ENCODE peak calls at places on chromosomes 4 and X, in four cellular contexts. S, Y, O and C are unnamed samples.

GRCh38 chr4:73844352-73844751 is 7.9 kb downstream of the CXCL6 start:
- DNase-seq in S (no peak), Y (no peak), O (peak; percentile 69), C (no peak)

GRCh38 chr4:24922988-24923387 is 10.1 kb upstream of the CCDC149 start:
- DNase-seq in S (no peak), Y (no peak), O (no peak), C (no peak)

GRCh38 chr4:184636897-184637296 is 12.3 kb downstream of the CASP3 start:
- DNase-seq in S (no peak), Y (no peak), O (no peak), C (no peak)

GRCh38 chr4:65538571-65538970 is 131.7 kb downstream of the EPHA5 start:
- DNase-seq in S (no peak), Y (no peak), O (no peak), C (no peak)

GRCh38 chr4:85243857-85244256 is 231.1 kb upstream of the ARHGAP24 start:
- DNase-seq in S (no peak), Y (no peak), O (no peak), C (no peak)

GRCh38 chr4:139243448-139244365 is 36.3 kb downstream of the MGARP start:
- DNase-seq in S (no peak), Y (peak; percentile 72), O (peak; percentile 99), C (no peak)

GRCh38 chr4:149784018-149784417 is 31.6 kb downstream of the IQCM start:
- DNase-seq in S (no peak), Y (no peak), O (no peak), C (no peak)

GRCh38 chr4:82865592-82865991 is 25.4 kb downstream of the SEC31A start:
- DNase-seq in S (no peak), Y (peak; percentile 30), O (peak; percentile 93), C (peak; percentile 61)

GRCh38 chr4:19539192-19539591 is 712.5 kb upstream of the SLIT2 start:
- DNase-seq in S (no peak), Y (no peak), O (no peak), C (no peak)

GRCh38 chr4:32569844-32570243 is 1849.7 kb downstream of the PCDH7 start:
- DNase-seq in S (no peak), Y (no peak), O (no peak), C (no peak)

GRCh38 chr4:79528241-79528706 is 120.2 kb upstream of the GK2 start:
- DNase-seq in S (no peak), Y (no peak), O (no peak), C (peak; percentile 67)

GRCh38 chrX:19660604-19661003 is 145.3 kb upstream of the MAP3K15 start:
- DNase-seq in S (no peak), Y (no peak), O (no peak), C (no peak)

GRCh38 chr4:110371016-110371795 is 104.7 kb upstream of the ENPEP start:
- DNase-seq in S (no peak), Y (no peak), O (no peak), C (no peak)

GRCh38 chrX:137848291-137848905 is 282.5 kb downstream of the ZIC3 start:
- DNase-seq in S (no peak), Y (no peak), O (no peak), C (no peak)

GRCh38 chr4:138867404-138867803 is 148.2 kb upstream of the NOCT start:
- DNase-seq in S (no peak), Y (no peak), O (no peak), C (no peak)

GRCh38 chrX:29890004-29890403 is 325.4 kb upstream of the MAGEB2 start:
- DNase-seq in S (no peak), Y (no peak), O (peak; percentile 6), C (no peak)

GRCh38 chrX:107654778-107655761 is 26.8 kb downstream of the PRPS1 start:
- DNase-seq in S (no peak), Y (peak; percentile 32), O (peak; percentile 94), C (no peak)

GRCh38 chrX:115266300-115266699 is 23.2 kb upstream of the LUZP4 start:
- DNase-seq in S (no peak), Y (no peak), O (no peak), C (no peak)

GRCh38 chrX:9816094-9816700 is 30.0 kb downstream of the SHROOM2 start:
- DNase-seq in S (no peak), Y (no peak), O (no peak), C (no peak)

GRCh38 chr4:42277291-42277690 is 120.0 kb upstream of the SHISA3 start:
- DNase-seq in S (no peak), Y (no peak), O (peak; percentile 8), C (no peak)

GRCh38 chr4:103091601-103092223 is 7.9 kb downstream of the BDH2 start:
- DNase-seq in S (no peak), Y (peak; percentile 60), O (peak; percentile 84), C (peak; percentile 67)

GRCh38 chr4:56655627-56656345 is 25.3 kb downstream of the HOPX start:
- DNase-seq in S (no peak), Y (no peak), O (no peak), C (no peak)

DNA sequence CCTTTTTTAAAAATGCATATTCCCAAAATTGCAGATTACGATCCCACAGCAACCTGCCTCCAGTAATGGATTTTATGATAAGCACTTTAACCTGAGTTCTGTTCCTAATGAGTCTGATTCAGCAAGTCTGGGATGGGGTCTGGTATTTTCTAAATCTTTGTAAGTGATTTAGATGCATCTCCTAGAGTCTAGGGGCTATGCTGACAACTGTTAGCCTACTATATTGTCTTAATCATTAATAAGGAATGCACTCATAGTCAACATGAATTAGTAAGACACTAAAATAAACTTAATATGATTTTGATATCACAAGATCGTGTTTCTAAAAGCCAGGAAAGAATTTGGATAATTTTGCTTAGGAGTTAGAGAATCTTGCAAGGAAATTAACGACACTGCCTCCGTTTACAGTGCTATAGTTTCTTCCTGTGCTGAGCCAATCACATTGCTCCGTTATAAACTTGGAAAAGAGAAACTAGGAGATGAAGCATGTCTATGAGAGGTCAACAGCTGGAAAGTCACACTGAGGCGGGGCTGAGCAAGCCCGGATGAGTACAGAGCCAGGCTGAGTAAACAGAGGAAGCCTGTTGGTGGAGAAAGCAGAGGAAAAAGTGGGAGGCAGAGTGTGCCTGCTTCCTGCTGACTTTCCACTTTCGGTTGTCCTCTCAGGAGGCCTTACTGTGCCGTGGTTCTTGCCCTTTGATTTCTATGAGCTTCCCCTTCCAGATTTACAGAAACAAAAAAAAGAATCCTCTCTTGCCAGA is 5.4 kb downstream of the SCARB2 start:
- DNase-seq in S (no peak), Y (peak; percentile 87), O (peak; percentile 94), C (no peak)
- H3K4me3 ChIP-seq in S (peak overlapping the region; percentile 23), Y (no peak overlapping the region), O (peak overlapping the region; percentile 52), C (no peak overlapping the region)

GRCh38 chr4:176340871-176341685 is 21.3 kb downstream of the SPCS3 start:
- DNase-seq in S (no peak), Y (peak; percentile 21), O (peak; percentile 80), C (peak; percentile 51)
- H3K4me3 ChIP-seq in S (no peak overlapping the region), Y (no peak overlapping the region), O (peak overlapping the region; percentile 5), C (no peak overlapping the region)

GRCh38 chrX:154098551-154098950 is 1.0 kb upstream of the MECP2 start:
- DNase-seq in S (no peak), Y (no peak), O (no peak), C (no peak)
- H3K4me3 ChIP-seq in S (no peak overlapping the region), Y (no peak overlapping the region), O (no peak overlapping the region), C (no peak overlapping the region)

GRCh38 chr4:112189754-112190153 is 41.8 kb upstream of the AP1AR start:
- DNase-seq in S (no peak), Y (no peak), O (peak; percentile 62), C (no peak)
- H3K4me3 ChIP-seq in S (no peak overlapping the region), Y (no peak overlapping the region), O (no peak overlapping the region), C (no peak overlapping the region)

DNA sequence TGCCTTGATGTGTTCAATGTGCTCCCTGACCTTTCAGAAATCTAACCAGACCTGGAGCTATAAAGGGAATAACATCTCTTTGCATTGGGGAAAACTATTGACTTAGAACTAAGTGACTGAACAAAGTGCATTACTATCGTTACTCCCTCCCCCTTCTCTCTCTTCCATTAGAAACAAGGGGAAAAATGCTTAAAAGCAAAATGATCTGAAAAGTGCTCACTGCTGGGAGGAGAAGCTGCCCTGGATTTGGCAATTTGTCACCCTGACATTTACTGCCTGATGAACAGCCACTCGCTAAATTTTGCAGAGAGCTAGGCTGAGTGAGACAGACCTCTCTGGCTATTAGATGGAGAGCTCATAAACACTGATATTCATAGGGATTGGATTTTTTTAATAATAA is 48.6 kb upstream of the PARM1 start:
- DNase-seq in S (no peak), Y (no peak), O (no peak), C (no peak)
- H3K4me3 ChIP-seq in S (no peak overlapping the region), Y (no peak overlapping the region), O (no peak overlapping the region), C (no peak overlapping the region)

DNA sequence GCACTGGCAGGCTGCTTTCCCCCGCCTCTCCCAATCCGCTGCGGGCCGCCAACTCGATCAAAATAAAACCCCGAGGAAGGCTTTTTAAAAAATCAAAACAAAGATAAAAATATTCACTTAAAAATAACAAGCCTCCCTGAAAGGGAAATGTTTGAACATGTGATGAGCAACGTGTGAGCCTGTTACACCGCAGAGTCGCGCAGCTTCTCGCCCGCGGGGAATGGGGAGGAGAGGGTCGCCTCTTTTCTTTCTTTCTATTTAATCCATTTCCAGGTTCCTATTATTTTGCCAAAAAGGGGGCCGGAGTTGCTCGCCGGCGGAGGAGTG is 326.0 kb upstream of the F9 start:
- DNase-seq in S (no peak), Y (no peak), O (no peak), C (no peak)
- H3K4me3 ChIP-seq in S (peak overlapping the region; percentile 42), Y (no peak overlapping the region), O (peak overlapping the region; percentile 54), C (no peak overlapping the region)

DNA sequence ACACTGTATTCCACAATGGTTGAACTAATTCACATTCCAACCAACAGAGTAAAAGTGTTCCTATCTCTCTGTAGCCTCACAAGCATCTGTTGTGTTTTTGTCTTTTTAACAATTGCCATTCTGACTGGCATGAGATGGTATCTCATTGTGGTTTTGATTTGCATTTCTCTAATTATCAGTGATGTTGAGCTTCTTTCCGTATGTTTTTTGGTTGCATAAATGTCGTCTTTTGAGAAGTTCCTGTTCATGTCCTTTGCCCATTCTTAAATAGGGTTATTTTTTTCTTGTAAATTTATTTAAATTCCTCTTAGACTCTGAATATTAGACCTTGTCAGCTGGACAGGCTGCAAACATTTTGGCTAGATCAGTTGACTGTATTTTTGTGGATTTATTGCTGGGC is 78.2 kb downstream of the VSIG4 start:
- DNase-seq in S (no peak), Y (no peak), O (no peak), C (no peak)
- H3K4me3 ChIP-seq in S (no peak overlapping the region), Y (no peak overlapping the region), O (no peak overlapping the region), C (no peak overlapping the region)